ENCODE peak calls at places on chromosomes 1 and 21, in six cellular contexts. One of them, this sample, is unnamed.

GRCh38 chr1:46983416-46983815 is 40.1 kb upstream of the CYP4X1 start:
- DNase-seq in HCT116: no peak
- DNase-seq in endothelial cell of umbilical vein: no peak
- DNase-seq in mammary epithelial cell: no peak
- DNase-seq in K562: no peak
- DNase-seq in MM.1S: no peak
- DNase-seq in this sample: peak; percentile 37

GRCh38 chr1:119715542-119715941 is 3.8 kb downstream of the PHGDH start:
- DNase-seq in HCT116: no peak
- DNase-seq in endothelial cell of umbilical vein: no peak
- DNase-seq in mammary epithelial cell: no peak
- DNase-seq in K562: no peak
- DNase-seq in MM.1S: no peak
- DNase-seq in this sample: no peak

GRCh38 chr1:177983824-177984528 is 14.1 kb upstream of the SEC16B start:
- DNase-seq in HCT116: no peak
- DNase-seq in endothelial cell of umbilical vein: no peak
- DNase-seq in mammary epithelial cell: peak; percentile 89
- DNase-seq in K562: no peak
- DNase-seq in MM.1S: no peak
- DNase-seq in this sample: peak; percentile 63

GRCh38 chr1:229241390-229241789 is 29.5 kb upstream of the RAB4A start:
- DNase-seq in HCT116: no peak
- DNase-seq in endothelial cell of umbilical vein: no peak
- DNase-seq in mammary epithelial cell: no peak
- DNase-seq in K562: no peak
- DNase-seq in MM.1S: no peak
- DNase-seq in this sample: no peak

GRCh38 chr21:33865176-33865575 is 50.4 kb downstream of the ATP5PO start:
- DNase-seq in HCT116: no peak
- DNase-seq in endothelial cell of umbilical vein: no peak
- DNase-seq in mammary epithelial cell: no peak
- DNase-seq in K562: no peak
- DNase-seq in MM.1S: no peak
- DNase-seq in this sample: no peak

GRCh38 chr1:225580180-225581099 is 72.5 kb downstream of the ENAH start:
- DNase-seq in HCT116: no peak
- DNase-seq in endothelial cell of umbilical vein: no peak
- DNase-seq in mammary epithelial cell: no peak
- DNase-seq in K562: no peak
- DNase-seq in MM.1S: no peak
- DNase-seq in this sample: no peak

GRCh38 chr1:8516793-8517556 is 199.1 kb downstream of the SLC45A1 start:
- DNase-seq in HCT116: no peak
- DNase-seq in endothelial cell of umbilical vein: no peak
- DNase-seq in mammary epithelial cell: no peak
- DNase-seq in K562: no peak
- DNase-seq in MM.1S: no peak
- DNase-seq in this sample: no peak

GRCh38 chr1:234605983-234606730 is 3.8 kb downstream of the IRF2BP2 start:
- DNase-seq in HCT116: no peak
- DNase-seq in endothelial cell of umbilical vein: peak; percentile 67
- DNase-seq in mammary epithelial cell: peak; percentile 65
- DNase-seq in K562: no peak
- DNase-seq in MM.1S: peak; percentile 50
- DNase-seq in this sample: no peak

GRCh38 chr1:87437663-87438295 is 109.1 kb downstream of the LMO4 start:
- DNase-seq in HCT116: no peak
- DNase-seq in endothelial cell of umbilical vein: no peak
- DNase-seq in mammary epithelial cell: no peak
- DNase-seq in K562: no peak
- DNase-seq in MM.1S: no peak
- DNase-seq in this sample: no peak

DNA sequence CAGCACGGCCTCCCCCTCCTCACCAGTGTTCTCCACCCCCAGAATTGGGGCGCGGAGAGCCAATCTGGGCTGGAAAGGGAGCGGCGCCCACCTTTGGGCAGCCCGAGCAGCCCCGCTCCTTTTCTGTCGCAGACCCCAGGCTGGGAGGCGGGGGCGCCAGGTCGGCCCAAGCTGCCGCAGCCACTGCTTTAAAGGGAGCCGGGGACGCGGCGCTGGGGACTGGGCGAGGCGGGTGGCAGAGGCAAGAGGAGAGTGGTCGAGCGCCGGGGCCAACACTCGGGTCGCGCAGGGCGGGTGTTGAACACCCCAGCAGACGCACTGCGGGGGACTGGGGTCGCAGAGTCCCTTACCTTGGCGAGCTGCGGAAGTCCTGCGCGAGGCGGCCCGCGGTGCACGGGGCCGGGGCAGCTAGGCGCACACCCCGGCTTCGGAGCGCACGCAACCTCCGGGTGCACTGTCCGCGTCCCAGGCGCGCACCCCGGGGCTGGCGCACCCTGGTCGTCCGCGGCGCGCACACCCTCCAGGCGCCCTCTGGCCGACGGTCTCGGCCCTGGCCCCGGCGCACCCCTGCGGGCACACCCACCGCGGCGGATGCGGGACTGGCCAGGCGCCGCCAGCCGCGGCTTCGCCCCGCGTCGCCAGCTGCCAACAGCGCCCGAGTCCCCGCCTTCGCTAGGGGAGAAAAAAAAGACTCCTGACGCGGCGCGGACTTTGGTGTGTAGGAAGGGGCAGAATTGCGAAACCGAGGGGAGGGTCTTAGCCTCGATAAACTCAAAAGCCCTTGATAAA is at the start of gene KANK4:
- DNase-seq in HCT116: no peak
- DNase-seq in endothelial cell of umbilical vein: no peak
- DNase-seq in mammary epithelial cell: no peak
- DNase-seq in K562: no peak
- DNase-seq in MM.1S: no peak
- DNase-seq in this sample: peak; percentile 69
- TF ChIP-seq EZH2 in HCT116: no peak
- TF ChIP-seq EZH2 in endothelial cell of umbilical vein: no peak
- TF ChIP-seq EZH2 in mammary epithelial cell: no peak
- TF ChIP-seq EZH2 in K562: no peak
- TF ChIP-seq EZH2 in MM.1S: no peak
- TF ChIP-seq EZH2 in this sample: peak; percentile 96

GRCh38 chr1:26784886-26785285 is 2.9 kb upstream of the PIGV start:
- DNase-seq in HCT116: no peak
- DNase-seq in endothelial cell of umbilical vein: no peak
- DNase-seq in mammary epithelial cell: no peak
- DNase-seq in K562: no peak
- DNase-seq in MM.1S: no peak
- DNase-seq in this sample: no peak

GRCh38 chr1:26786437-26787380 is 1.0 kb upstream of the PIGV start:
- DNase-seq in HCT116: no peak
- DNase-seq in endothelial cell of umbilical vein: peak; percentile 72
- DNase-seq in mammary epithelial cell: peak; percentile 46
- DNase-seq in K562: peak; percentile 79
- DNase-seq in MM.1S: peak; percentile 42
- DNase-seq in this sample: peak; percentile 72

GRCh38 chr1:26784023-26784871 is 3.5 kb upstream of the PIGV start:
- DNase-seq in HCT116: no peak
- DNase-seq in endothelial cell of umbilical vein: peak; percentile 60
- DNase-seq in mammary epithelial cell: no peak
- DNase-seq in K562: peak; percentile 96
- DNase-seq in MM.1S: peak; percentile 49
- DNase-seq in this sample: peak; percentile 26

GRCh38 chr1:26787381-26787705 is 407 bp upstream of the PIGV start:
- DNase-seq in HCT116: no peak
- DNase-seq in endothelial cell of umbilical vein: no peak
- DNase-seq in mammary epithelial cell: peak; percentile 73
- DNase-seq in K562: peak; percentile 54
- DNase-seq in MM.1S: peak; percentile 91
- DNase-seq in this sample: peak; percentile 87

GRCh38 chr1:26785611-26786436 is 1.9 kb upstream of the PIGV start:
- DNase-seq in HCT116: no peak
- DNase-seq in endothelial cell of umbilical vein: peak; percentile 76
- DNase-seq in mammary epithelial cell: no peak
- DNase-seq in K562: no peak
- DNase-seq in MM.1S: no peak
- DNase-seq in this sample: peak; percentile 18
- H3K4me3 ChIP-seq in HCT116: no peak overlapping the region
- H3K4me3 ChIP-seq in endothelial cell of umbilical vein: no peak overlapping the region
- H3K4me3 ChIP-seq in mammary epithelial cell: no peak overlapping the region
- H3K4me3 ChIP-seq in K562: no peak overlapping the region
- H3K4me3 ChIP-seq in MM.1S: no peak overlapping the region
- H3K4me3 ChIP-seq in this sample: no peak overlapping the region

GRCh38 chr1:12599657-12600056 is 18.4 kb downstream of the DHRS3 start:
- DNase-seq in HCT116: no peak
- DNase-seq in endothelial cell of umbilical vein: no peak
- DNase-seq in mammary epithelial cell: no peak
- DNase-seq in K562: no peak
- DNase-seq in MM.1S: no peak
- DNase-seq in this sample: no peak
- H3K27ac ChIP-seq in HCT116: no peak overlapping the region
- H3K27ac ChIP-seq in endothelial cell of umbilical vein: no peak overlapping the region
- H3K27ac ChIP-seq in mammary epithelial cell: no peak overlapping the region
- H3K27ac ChIP-seq in K562: no peak overlapping the region
- H3K27ac ChIP-seq in MM.1S: no peak overlapping the region
- H3K27ac ChIP-seq in this sample: no peak overlapping the region

GRCh38 chr1:3307359-3307758 is 147.1 kb upstream of the ARHGEF16 start:
- DNase-seq in HCT116: no peak
- DNase-seq in endothelial cell of umbilical vein: no peak
- DNase-seq in mammary epithelial cell: no peak
- DNase-seq in K562: no peak
- DNase-seq in MM.1S: no peak
- DNase-seq in this sample: no peak
- TF ChIP-seq EZH2 in HCT116: no peak
- TF ChIP-seq EZH2 in endothelial cell of umbilical vein: no peak
- TF ChIP-seq EZH2 in mammary epithelial cell: no peak
- TF ChIP-seq EZH2 in K562: no peak
- TF ChIP-seq EZH2 in MM.1S: no peak
- TF ChIP-seq EZH2 in this sample: no peak

GRCh38 chr21:36608251-36608650 is 90.7 kb upstream of the SIM2 start:
- DNase-seq in HCT116: no peak
- DNase-seq in endothelial cell of umbilical vein: no peak
- DNase-seq in mammary epithelial cell: no peak
- DNase-seq in K562: no peak
- DNase-seq in MM.1S: peak; percentile 5
- DNase-seq in this sample: no peak

GRCh38 chr21:36613064-36613463 is 85.9 kb upstream of the SIM2 start:
- DNase-seq in HCT116: no peak
- DNase-seq in endothelial cell of umbilical vein: no peak
- DNase-seq in mammary epithelial cell: no peak
- DNase-seq in K562: no peak
- DNase-seq in MM.1S: no peak
- DNase-seq in this sample: no peak

GRCh38 chr21:36609654-36610053 is 89.3 kb upstream of the SIM2 start:
- DNase-seq in HCT116: no peak
- DNase-seq in endothelial cell of umbilical vein: no peak
- DNase-seq in mammary epithelial cell: no peak
- DNase-seq in K562: no peak
- DNase-seq in MM.1S: no peak
- DNase-seq in this sample: no peak

GRCh38 chr21:36606983-36607325 is 92.0 kb upstream of the SIM2 start:
- DNase-seq in HCT116: no peak
- DNase-seq in endothelial cell of umbilical vein: no peak
- DNase-seq in mammary epithelial cell: no peak
- DNase-seq in K562: no peak
- DNase-seq in MM.1S: peak; percentile 1
- DNase-seq in this sample: no peak

DNA sequence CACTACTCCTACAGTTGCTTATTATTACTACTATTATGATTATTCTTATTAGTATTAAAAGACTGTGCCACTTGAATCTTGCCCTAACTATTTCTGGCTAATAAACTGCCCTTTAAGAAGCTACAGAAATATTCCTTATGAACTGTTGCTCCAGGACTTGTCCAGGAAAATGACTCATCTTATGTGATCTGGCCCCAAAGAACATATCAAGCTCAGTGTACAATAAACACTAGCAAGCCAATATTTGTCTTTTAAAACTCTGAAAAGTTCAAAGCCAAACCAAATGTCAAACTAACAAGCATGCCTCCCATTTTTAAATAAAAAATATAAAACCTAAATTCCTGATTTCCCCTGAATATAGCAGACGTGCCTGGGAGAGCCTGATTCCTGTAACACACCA is 88.7 kb upstream of the SIM2 start:
- DNase-seq in HCT116: no peak
- DNase-seq in endothelial cell of umbilical vein: peak; percentile 44
- DNase-seq in mammary epithelial cell: no peak
- DNase-seq in K562: no peak
- DNase-seq in MM.1S: no peak
- DNase-seq in this sample: no peak
- H3K4me3 ChIP-seq in HCT116: no peak overlapping the region
- H3K4me3 ChIP-seq in endothelial cell of umbilical vein: no peak overlapping the region
- H3K4me3 ChIP-seq in mammary epithelial cell: no peak overlapping the region
- H3K4me3 ChIP-seq in K562: no peak overlapping the region
- H3K4me3 ChIP-seq in MM.1S: no peak overlapping the region
- H3K4me3 ChIP-seq in this sample: no peak overlapping the region

GRCh38 chr21:37459575-37459974 is 93.0 kb downstream of the DYRK1A start:
- DNase-seq in HCT116: no peak
- DNase-seq in endothelial cell of umbilical vein: no peak
- DNase-seq in mammary epithelial cell: no peak
- DNase-seq in K562: no peak
- DNase-seq in MM.1S: no peak
- DNase-seq in this sample: no peak
- H3K27ac ChIP-seq in HCT116: no peak overlapping the region
- H3K27ac ChIP-seq in endothelial cell of umbilical vein: no peak overlapping the region
- H3K27ac ChIP-seq in mammary epithelial cell: no peak overlapping the region
- H3K27ac ChIP-seq in K562: no peak overlapping the region
- H3K27ac ChIP-seq in MM.1S: no peak overlapping the region
- H3K27ac ChIP-seq in this sample: no peak overlapping the region